ENCODE peak calls at places on chromosomes 3 and 15, in four cellular contexts. One of them, this sample, is unnamed.

GRCh38 chr3:3172627-3173026 is 6.9 kb downstream of the CRBN start:
- DNase-seq in MCF 10A: no peak
- DNase-seq in A549: no peak
- DNase-seq in lung: no peak
- DNase-seq in this sample: no peak

GRCh38 chr15:25184356-25185155 is 229.8 kb downstream of the SNRPN start:
- DNase-seq in A549: no peak
- DNase-seq in MCF 10A: no peak
- DNase-seq in lung: no peak
- DNase-seq in this sample: no peak

GRCh38 chr3:108947855-108948254 is 5.8 kb downstream of the GUCA1C start:
- DNase-seq in lung: no peak
- DNase-seq in MCF 10A: no peak
- DNase-seq in A549: no peak
- DNase-seq in this sample: no peak

GRCh38 chr15:100133001-100133400 is 208.8 kb downstream of the ADAMTS17 start:
- DNase-seq in A549: no peak
- DNase-seq in lung: no peak
- DNase-seq in MCF 10A: no peak
- DNase-seq in this sample: no peak

GRCh38 chr15:77784361-77785292 is 151.9 kb upstream of the LINGO1 start:
- DNase-seq in lung: no peak
- DNase-seq in A549: peak; percentile 64
- DNase-seq in MCF 10A: peak; percentile 52
- DNase-seq in this sample: no peak

GRCh38 chr3:7436542-7436941 is 575.6 kb downstream of the GRM7 start:
- DNase-seq in lung: no peak
- DNase-seq in MCF 10A: no peak
- DNase-seq in A549: no peak
- DNase-seq in this sample: no peak

GRCh38 chr3:43394071-43394501 is 107.7 kb downstream of the SNRK start:
- DNase-seq in MCF 10A: no peak
- DNase-seq in A549: no peak
- DNase-seq in lung: peak; percentile 42
- DNase-seq in this sample: no peak

GRCh38 chr3:3531476-3531875 is 267.8 kb upstream of the LRRN1 start:
- DNase-seq in lung: no peak
- DNase-seq in MCF 10A: peak; percentile 1
- DNase-seq in A549: no peak
- DNase-seq in this sample: no peak

GRCh38 chr15:41564286-41564959 is 5.4 kb downstream of the TYRO3 start:
- DNase-seq in MCF 10A: no peak
- DNase-seq in A549: no peak
- DNase-seq in lung: no peak
- DNase-seq in this sample: no peak

GRCh38 chr3:130963878-130964277 is 62.7 kb downstream of the ASTE1 start:
- DNase-seq in lung: no peak
- DNase-seq in A549: peak; percentile 75
- DNase-seq in MCF 10A: peak; percentile 90
- DNase-seq in this sample: peak; percentile 82

GRCh38 chr3:172965256-172965655 is 175.8 kb downstream of the SPATA16 start:
- DNase-seq in MCF 10A: no peak
- DNase-seq in lung: no peak
- DNase-seq in A549: no peak
- DNase-seq in this sample: no peak

GRCh38 chr3:152621006-152621868 is 213.7 kb upstream of the P2RY1 start:
- DNase-seq in lung: no peak
- DNase-seq in A549: no peak
- DNase-seq in MCF 10A: no peak
- DNase-seq in this sample: no peak

GRCh38 chr3:22121068-22121706 is 370.2 kb upstream of the ZNF385D start:
- DNase-seq in A549: no peak
- DNase-seq in lung: no peak
- DNase-seq in MCF 10A: no peak
- DNase-seq in this sample: no peak

GRCh38 chr3:66302288-66302687 is 81.5 kb downstream of the SLC25A26 start:
- DNase-seq in lung: no peak
- DNase-seq in A549: no peak
- DNase-seq in MCF 10A: no peak
- DNase-seq in this sample: no peak

GRCh38 chr3:14455571-14456317 is 53.3 kb downstream of the SLC6A6 start:
- DNase-seq in MCF 10A: no peak
- DNase-seq in A549: no peak
- DNase-seq in lung: no peak
- DNase-seq in this sample: no peak

GRCh38 chr15:93829115-93829849 is 402.1 kb upstream of the MCTP2 start:
- DNase-seq in MCF 10A: peak; percentile 97
- DNase-seq in A549: peak; percentile 7
- DNase-seq in lung: no peak
- DNase-seq in this sample: peak; percentile 10

GRCh38 chr3:177498037-177498857 is 301.0 kb upstream of the TBL1XR1 start:
- DNase-seq in lung: peak; percentile 60
- DNase-seq in A549: peak; percentile 36
- DNase-seq in MCF 10A: peak; percentile 98
- DNase-seq in this sample: no peak

GRCh38 chr15:88344786-88345185 is 88.2 kb upstream of the NTRK3 start:
- DNase-seq in lung: no peak
- DNase-seq in A549: no peak
- DNase-seq in MCF 10A: no peak
- DNase-seq in this sample: no peak

GRCh38 chr3:178022599-178022998 is 513.6 kb upstream of the KCNMB2 start:
- DNase-seq in lung: no peak
- DNase-seq in MCF 10A: peak; percentile 3
- DNase-seq in A549: no peak
- DNase-seq in this sample: no peak

GRCh38 chr3:46934508-46935167 is 41.9 kb downstream of the CCDC12 start:
- DNase-seq in A549: peak; percentile 16
- DNase-seq in lung: no peak
- DNase-seq in MCF 10A: peak; percentile 67
- DNase-seq in this sample: no peak

GRCh38 chr15:32029409-32029861 is 880 bp upstream of the CHRNA7 start:
- DNase-seq in A549: peak; percentile 47
- DNase-seq in MCF 10A: no peak
- DNase-seq in lung: no peak
- DNase-seq in this sample: no peak

GRCh38 chr3:127328391-127328790 is 40.5 kb upstream of the PRR20G start:
- DNase-seq in MCF 10A: no peak
- DNase-seq in A549: no peak
- DNase-seq in lung: no peak
- DNase-seq in this sample: no peak

GRCh38 chr3:16066975-16067374 is 107.5 kb upstream of the GALNT15 start:
- DNase-seq in lung: no peak
- DNase-seq in A549: peak; percentile 46
- DNase-seq in MCF 10A: peak; percentile 91
- DNase-seq in this sample: no peak

GRCh38 chr3:58051196-58051595 is 43.0 kb downstream of the FLNB start:
- DNase-seq in lung: peak; percentile 71
- DNase-seq in A549: peak; percentile 65
- DNase-seq in MCF 10A: peak; percentile 94
- DNase-seq in this sample: no peak

GRCh38 chr3:172317984-172318383 is 130.3 kb downstream of the GHSR start:
- DNase-seq in lung: peak; percentile 41
- DNase-seq in A549: peak; percentile 18
- DNase-seq in MCF 10A: peak; percentile 79
- DNase-seq in this sample: peak; percentile 84

GRCh38 chr15:49875392-49875791 is 243.6 kb downstream of the ATP8B4 start:
- DNase-seq in MCF 10A: peak; percentile 28
- DNase-seq in lung: no peak
- DNase-seq in A549: peak; percentile 30
- DNase-seq in this sample: no peak
- TF ChIP-seq CTCF in MCF 10A: peak; percentile 25
- TF ChIP-seq CTCF in lung: no peak
- TF ChIP-seq CTCF in A549: no peak
- TF ChIP-seq CTCF in this sample: no peak

GRCh38 chr3:163943664-163944063 is 1134.6 kb downstream of the SI start:
- DNase-seq in lung: no peak
- DNase-seq in MCF 10A: no peak
- DNase-seq in A549: no peak
- DNase-seq in this sample: no peak

GRCh38 chr3:163935411-163935810 is 1142.9 kb downstream of the SI start:
- DNase-seq in lung: no peak
- DNase-seq in A549: no peak
- DNase-seq in MCF 10A: no peak
- DNase-seq in this sample: no peak

GRCh38 chr3:163936557-163936956 is 1141.7 kb downstream of the SI start:
- DNase-seq in lung: no peak
- DNase-seq in MCF 10A: no peak
- DNase-seq in A549: no peak
- DNase-seq in this sample: no peak

GRCh38 chr3:163939926-163940325 is 1138.4 kb downstream of the SI start:
- DNase-seq in lung: no peak
- DNase-seq in A549: no peak
- DNase-seq in MCF 10A: peak; percentile 61
- DNase-seq in this sample: no peak
- TF ChIP-seq CTCF in lung: no peak
- TF ChIP-seq CTCF in A549: no peak
- TF ChIP-seq CTCF in MCF 10A: no peak
- TF ChIP-seq CTCF in this sample: no peak

GRCh38 chr15:89469331-89470107 is 26.9 kb downstream of the RHCG start:
- DNase-seq in lung: no peak
- DNase-seq in A549: no peak
- DNase-seq in MCF 10A: no peak
- DNase-seq in this sample: no peak

GRCh38 chr15:89475688-89476087 is 20.7 kb downstream of the RHCG start:
- DNase-seq in MCF 10A: no peak
- DNase-seq in A549: no peak
- DNase-seq in lung: no peak
- DNase-seq in this sample: no peak

GRCh38 chr15:89477411-89478242 is 18.8 kb downstream of the RHCG start:
- DNase-seq in lung: no peak
- DNase-seq in MCF 10A: no peak
- DNase-seq in A549: no peak
- DNase-seq in this sample: no peak

GRCh38 chr15:89472785-89473256 is 23.6 kb downstream of the RHCG start:
- DNase-seq in A549: peak; percentile 78
- DNase-seq in lung: no peak
- DNase-seq in MCF 10A: peak; percentile 67
- DNase-seq in this sample: peak; percentile 1
- TF ChIP-seq CTCF in A549: peak; percentile 94
- TF ChIP-seq CTCF in lung: no peak
- TF ChIP-seq CTCF in MCF 10A: peak; percentile 88
- TF ChIP-seq CTCF in this sample: peak; percentile 67

GRCh38 chr15:38072507-38073277 is 138.3 kb downstream of the TMCO5A start:
- DNase-seq in A549: peak; percentile 81
- DNase-seq in MCF 10A: peak; percentile 82
- DNase-seq in lung: peak; percentile 70
- DNase-seq in this sample: no peak
- TF ChIP-seq CTCF in A549: peak; percentile 17
- TF ChIP-seq CTCF in MCF 10A: peak; percentile 21
- TF ChIP-seq CTCF in lung: no peak
- TF ChIP-seq CTCF in this sample: peak; percentile 41

This sample was measured in AG04450.